ENCODE peak calls at places on chromosomes 4 and X, in ten cellular contexts. M is nephron progenitor cell; S is occipital lobe; Y is skeletal muscle cell; R is renal cortical epithelial cell; H is stimulated activated CD8-positive, alpha-beta memory T cell treated with anti-CD3 and anti-CD28 coated beads, Interleukin-4, amount 100 ng/mL, for 24 hours; U is activated naive CD4-positive, alpha-beta T cell treated with anti-CD3 and anti-CD28 coated beads, Interleukin-2, amount 50 U/mL, for 16 hours; F is amniotic epithelial cell; P is endothelial cell; X is stimulated activated CD4-positive, alpha-beta T cell treated with anti-CD3 and anti-CD28 coated beads, TNF-alpha, amount 100 ng/mL, for 1 hour. B is an unnamed sample.

GRCh38 chrX:133085785-133086184 is 11.1 kb downstream of the USP26 start:
- DNase-seq in U (no peak), Y (no peak), M (no peak), P (no peak), S (no peak), X (no peak), F (no peak), H (no peak), R (peak; percentile 66), B (no peak)

GRCh38 chr4:185318679-185319078 is 77.0 kb downstream of the LRP2BP start:
- DNase-seq in U (no peak), S (no peak), Y (no peak), F (peak; percentile 26), P (no peak), X (no peak), R (no peak), M (no peak), H (no peak), B (no peak)

GRCh38 chrX:134631404-134632346 is 26.6 kb downstream of the PLAC1 start:
- DNase-seq in M (no peak), R (peak; percentile 9), H (no peak), S (no peak), X (no peak), P (no peak), Y (peak; percentile 75), F (peak; percentile 85), U (no peak), B (no peak)

GRCh38 chr4:71189471-71189870 is 149.3 kb upstream of the SLC4A4 start:
- DNase-seq in U (no peak), F (peak; percentile 78), M (no peak), R (peak; percentile 26), H (no peak), S (no peak), X (no peak), Y (peak; percentile 25), P (no peak), B (no peak)

GRCh38 chrX:122078079-122078478 is 1030.7 kb downstream of the GLUD2 start:
- DNase-seq in R (no peak), Y (no peak), F (no peak), X (no peak), S (no peak), M (no peak), U (no peak), H (no peak), P (no peak), B (no peak)

GRCh38 chr4:138110815-138111214 is 131.3 kb downstream of the SLC7A11 start:
- DNase-seq in S (no peak), H (no peak), F (no peak), R (peak; percentile 3), M (no peak), X (no peak), P (no peak), Y (no peak), U (no peak), B (no peak)

GRCh38 chr4:186105721-186106335 is 1.3 kb downstream of the FAM149A start:
- DNase-seq in F (no peak), Y (no peak), M (no peak), H (no peak), P (no peak), S (no peak), R (peak; percentile 77), U (no peak), X (no peak), B (peak; percentile 42)

GRCh38 chr4:53189011-53189410 is 176.8 kb downstream of the SCFD2 start:
- DNase-seq in Y (peak; percentile 47), R (peak; percentile 68), U (no peak), X (no peak), M (no peak), H (no peak), S (no peak), F (peak; percentile 73), P (no peak), B (no peak)

GRCh38 chrX:84340981-84341380 is 153.0 kb upstream of the RPS6KA6 start:
- DNase-seq in H (no peak), Y (peak; percentile 30), M (no peak), X (no peak), U (no peak), S (no peak), P (no peak), F (peak; percentile 69), R (peak; percentile 37), B (no peak)

GRCh38 chrX:153882086-153882498 is 3.9 kb downstream of the L1CAM start:
- DNase-seq in U (no peak), R (no peak), P (no peak), M (no peak), S (no peak), F (no peak), X (no peak), H (no peak), Y (no peak), B (no peak)

GRCh38 chrX:39828971-39829370 is 268.8 kb downstream of the BCOR start:
- DNase-seq in S (no peak), X (no peak), H (no peak), P (no peak), Y (no peak), F (no peak), M (no peak), U (no peak), R (no peak), B (no peak)

GRCh38 chr4:151184523-151185458 is 85.4 kb downstream of the RPS3A start:
- DNase-seq in P (no peak), U (no peak), H (no peak), S (no peak), X (no peak), Y (peak; percentile 53), F (peak; percentile 86), R (peak; percentile 71), M (no peak), B (no peak)

GRCh38 chr4:140136509-140136908 is 17.5 kb downstream of the MAML3 start:
- DNase-seq in U (no peak), M (no peak), F (peak; percentile 20), S (no peak), H (no peak), R (peak; percentile 55), Y (no peak), P (no peak), X (no peak), B (no peak)

GRCh38 chr4:7668826-7669225 is 234.1 kb upstream of the PSAPL1 start:
- DNase-seq in P (no peak), Y (no peak), H (no peak), F (no peak), S (no peak), X (no peak), M (no peak), U (no peak), R (no peak), B (no peak)

GRCh38 chr4:107035711-107036601 is at the start of gene DKK2:
- DNase-seq in M (peak; percentile 36), R (no peak), U (no peak), F (no peak), Y (no peak), X (no peak), S (peak; percentile 37), H (no peak), P (peak; percentile 29), B (no peak)

GRCh38 chrX:154372612-154373022 is 1.8 kb downstream of the FLNA start:
- DNase-seq in H (no peak), X (no peak), R (peak; percentile 67), M (no peak), Y (no peak), U (no peak), F (no peak), S (no peak), P (no peak), B (no peak)

GRCh38 chr4:144647095-144647959 is 1.4 kb downstream of the HHIP start:
- DNase-seq in X (no peak), Y (no peak), H (no peak), R (no peak), U (no peak), M (peak; percentile 28), P (peak; percentile 13), S (no peak), F (peak; percentile 12), B (no peak)

GRCh38 chr4:84826681-84827080 is 139.8 kb downstream of the WDFY3 start:
- DNase-seq in F (no peak), H (no peak), M (no peak), P (no peak), Y (no peak), S (no peak), R (no peak), X (no peak), U (no peak), B (no peak)

GRCh38 chrX:9135901-9136510 is 102.1 kb upstream of the FAM9B start:
- DNase-seq in H (no peak), R (no peak), Y (no peak), M (no peak), S (no peak), U (no peak), X (no peak), F (peak; percentile 71), P (no peak), B (no peak)

GRCh38 chr4:165384608-165385007 is 5.8 kb downstream of the CPE start:
- DNase-seq in Y (no peak), U (no peak), P (no peak), S (no peak), H (no peak), X (no peak), R (no peak), F (peak; percentile 22), M (no peak), B (peak; percentile 75)

GRCh38 chr4:25379591-25379990 is 2.5 kb downstream of the ANAPC4 start:
- DNase-seq in S (no peak), U (no peak), R (no peak), H (no peak), Y (no peak), P (no peak), X (no peak), M (no peak), F (no peak), B (no peak)

GRCh38 chr4:10115657-10116624 is 658 bp downstream of the WDR1 start:
- DNase-seq in P (peak; percentile 36), Y (no peak), M (peak; percentile 50), S (no peak), X (peak; percentile 53), R (no peak), U (peak; percentile 72), H (peak; percentile 50), F (peak; percentile 46), B (no peak)

GRCh38 chr4:137531951-137532868 is at the start of gene PCDH18:
- DNase-seq in R (peak; percentile 63), P (peak; percentile 52), M (peak; percentile 75), X (no peak), H (no peak), F (peak; percentile 92), U (no peak), S (peak; percentile 64), Y (peak; percentile 96), B (no peak)

GRCh38 chr4:107490116-107490515 is 229.9 kb downstream of the PAPSS1 start:
- DNase-seq in U (no peak), R (no peak), X (no peak), H (no peak), P (no peak), F (no peak), S (no peak), Y (no peak), M (no peak), B (no peak)

GRCh38 chr4:116400480-116400879 is 684.9 kb downstream of the TRAM1L1 start:
- DNase-seq in M (no peak), S (no peak), P (no peak), Y (no peak), U (no peak), F (peak; percentile 43), R (peak; percentile 32), X (no peak), H (no peak), B (no peak)

GRCh38 chr4:109494538-109494937 is 60.9 kb downstream of the SEC24B start:
- DNase-seq in F (no peak), H (no peak), S (no peak), M (no peak), X (no peak), P (no peak), U (no peak), R (no peak), Y (no peak), B (no peak)